ENCODE peak calls at places on chromosomes 16 and 17, in six cellular contexts. One of them, this sample, is unnamed.

GRCh38 chr17:42680331-42680808 is 1.3 kb downstream of the CCR10 start:
- DNase-seq in left ventricle myocardium inferior: no peak
- DNase-seq in colonic mucosa: no peak
- DNase-seq in upper lobe of right lung: no peak
- DNase-seq in breast epithelium: no peak
- DNase-seq in transverse colon: peak; percentile 34
- DNase-seq in this sample: no peak

GRCh38 chr17:1108810-1109605 is 70.8 kb downstream of the ABR start:
- DNase-seq in left ventricle myocardium inferior: peak; percentile 78
- DNase-seq in colonic mucosa: peak; percentile 57
- DNase-seq in upper lobe of right lung: peak; percentile 87
- DNase-seq in breast epithelium: no peak
- DNase-seq in transverse colon: peak; percentile 67
- DNase-seq in this sample: peak; percentile 94

GRCh38 chr17:58328195-58329034 is at the start of gene TSPOAP1:
- DNase-seq in left ventricle myocardium inferior: peak; percentile 19
- DNase-seq in colonic mucosa: no peak
- DNase-seq in upper lobe of right lung: peak; percentile 70
- DNase-seq in breast epithelium: no peak
- DNase-seq in transverse colon: peak; percentile 46
- DNase-seq in this sample: peak; percentile 94

GRCh38 chr17:64355536-64356303 is 34.9 kb downstream of the PECAM1 start:
- DNase-seq in left ventricle myocardium inferior: no peak
- DNase-seq in colonic mucosa: no peak
- DNase-seq in upper lobe of right lung: peak; percentile 55
- DNase-seq in breast epithelium: no peak
- DNase-seq in transverse colon: no peak
- DNase-seq in this sample: no peak

GRCh38 chr17:44307387-44308186 is 814 bp upstream of the RUNDC3A start:
- DNase-seq in left ventricle myocardium inferior: no peak
- DNase-seq in colonic mucosa: no peak
- DNase-seq in upper lobe of right lung: no peak
- DNase-seq in breast epithelium: no peak
- DNase-seq in transverse colon: peak; percentile 25
- DNase-seq in this sample: peak; percentile 73

GRCh38 chr16:85511938-85512551 is 101.1 kb upstream of the GSE1 start:
- DNase-seq in left ventricle myocardium inferior: no peak
- DNase-seq in colonic mucosa: no peak
- DNase-seq in upper lobe of right lung: no peak
- DNase-seq in breast epithelium: no peak
- DNase-seq in transverse colon: no peak
- DNase-seq in this sample: no peak

GRCh38 chr17:49508061-49508865 is 13.2 kb downstream of the NGFR start:
- DNase-seq in left ventricle myocardium inferior: no peak
- DNase-seq in colonic mucosa: no peak
- DNase-seq in upper lobe of right lung: no peak
- DNase-seq in breast epithelium: peak; percentile 97
- DNase-seq in transverse colon: no peak
- DNase-seq in this sample: no peak

GRCh38 chr16:75062135-75062943 is 54.2 kb downstream of the LDHD start:
- DNase-seq in left ventricle myocardium inferior: peak; percentile 73
- DNase-seq in colonic mucosa: no peak
- DNase-seq in upper lobe of right lung: no peak
- DNase-seq in breast epithelium: no peak
- DNase-seq in transverse colon: no peak
- DNase-seq in this sample: no peak

GRCh38 chr16:77183137-77183536 is 7.9 kb upstream of the MON1B start:
- DNase-seq in left ventricle myocardium inferior: no peak
- DNase-seq in colonic mucosa: no peak
- DNase-seq in upper lobe of right lung: no peak
- DNase-seq in breast epithelium: no peak
- DNase-seq in transverse colon: no peak
- DNase-seq in this sample: no peak

GRCh38 chr17:3916825-3917224 is 560 bp upstream of the P2RX1 start:
- DNase-seq in left ventricle myocardium inferior: no peak
- DNase-seq in colonic mucosa: peak; percentile 35
- DNase-seq in upper lobe of right lung: no peak
- DNase-seq in breast epithelium: no peak
- DNase-seq in transverse colon: no peak
- DNase-seq in this sample: peak; percentile 87

GRCh38 chr17:60102632-60103047 is 23.9 kb upstream of the HEATR6 start:
- DNase-seq in left ventricle myocardium inferior: no peak
- DNase-seq in colonic mucosa: peak; percentile 25
- DNase-seq in upper lobe of right lung: peak; percentile 73
- DNase-seq in breast epithelium: no peak
- DNase-seq in transverse colon: peak; percentile 37
- DNase-seq in this sample: peak; percentile 88

GRCh38 chr17:51890710-51891109 is 267.8 kb downstream of the CA10 start:
- DNase-seq in left ventricle myocardium inferior: no peak
- DNase-seq in colonic mucosa: no peak
- DNase-seq in upper lobe of right lung: no peak
- DNase-seq in breast epithelium: no peak
- DNase-seq in transverse colon: no peak
- DNase-seq in this sample: no peak

GRCh38 chr17:81814748-81815645 is 11.0 kb downstream of the GCGR start:
- DNase-seq in left ventricle myocardium inferior: no peak
- DNase-seq in colonic mucosa: no peak
- DNase-seq in upper lobe of right lung: no peak
- DNase-seq in breast epithelium: no peak
- DNase-seq in transverse colon: no peak
- DNase-seq in this sample: no peak

GRCh38 chr16:52489894-52490293 is 57.0 kb downstream of the TOX3 start:
- DNase-seq in left ventricle myocardium inferior: no peak
- DNase-seq in colonic mucosa: no peak
- DNase-seq in upper lobe of right lung: no peak
- DNase-seq in breast epithelium: no peak
- DNase-seq in transverse colon: no peak
- DNase-seq in this sample: no peak

GRCh38 chr16:85924675-85925074 is 25.7 kb downstream of the IRF8 start:
- DNase-seq in left ventricle myocardium inferior: no peak
- DNase-seq in colonic mucosa: no peak
- DNase-seq in upper lobe of right lung: no peak
- DNase-seq in breast epithelium: no peak
- DNase-seq in transverse colon: no peak
- DNase-seq in this sample: no peak

GRCh38 chr16:286491-287297 is 3.7 kb downstream of the PDIA2 start:
- DNase-seq in left ventricle myocardium inferior: no peak
- DNase-seq in colonic mucosa: no peak
- DNase-seq in upper lobe of right lung: no peak
- DNase-seq in breast epithelium: no peak
- DNase-seq in transverse colon: no peak
- DNase-seq in this sample: no peak

GRCh38 chr16:284204-285120 is 1.5 kb downstream of the PDIA2 start:
- DNase-seq in left ventricle myocardium inferior: no peak
- DNase-seq in colonic mucosa: no peak
- DNase-seq in upper lobe of right lung: no peak
- DNase-seq in breast epithelium: no peak
- DNase-seq in transverse colon: no peak
- DNase-seq in this sample: no peak

GRCh38 chr16:282944-283744 is at the start of gene PDIA2:
- DNase-seq in left ventricle myocardium inferior: no peak
- DNase-seq in colonic mucosa: no peak
- DNase-seq in upper lobe of right lung: no peak
- DNase-seq in breast epithelium: no peak
- DNase-seq in transverse colon: no peak
- DNase-seq in this sample: no peak

GRCh38 chr16:287298-287811 is 4.4 kb downstream of the PDIA2 start:
- DNase-seq in left ventricle myocardium inferior: no peak
- DNase-seq in colonic mucosa: no peak
- DNase-seq in upper lobe of right lung: no peak
- DNase-seq in breast epithelium: no peak
- DNase-seq in transverse colon: no peak
- DNase-seq in this sample: no peak

DNA sequence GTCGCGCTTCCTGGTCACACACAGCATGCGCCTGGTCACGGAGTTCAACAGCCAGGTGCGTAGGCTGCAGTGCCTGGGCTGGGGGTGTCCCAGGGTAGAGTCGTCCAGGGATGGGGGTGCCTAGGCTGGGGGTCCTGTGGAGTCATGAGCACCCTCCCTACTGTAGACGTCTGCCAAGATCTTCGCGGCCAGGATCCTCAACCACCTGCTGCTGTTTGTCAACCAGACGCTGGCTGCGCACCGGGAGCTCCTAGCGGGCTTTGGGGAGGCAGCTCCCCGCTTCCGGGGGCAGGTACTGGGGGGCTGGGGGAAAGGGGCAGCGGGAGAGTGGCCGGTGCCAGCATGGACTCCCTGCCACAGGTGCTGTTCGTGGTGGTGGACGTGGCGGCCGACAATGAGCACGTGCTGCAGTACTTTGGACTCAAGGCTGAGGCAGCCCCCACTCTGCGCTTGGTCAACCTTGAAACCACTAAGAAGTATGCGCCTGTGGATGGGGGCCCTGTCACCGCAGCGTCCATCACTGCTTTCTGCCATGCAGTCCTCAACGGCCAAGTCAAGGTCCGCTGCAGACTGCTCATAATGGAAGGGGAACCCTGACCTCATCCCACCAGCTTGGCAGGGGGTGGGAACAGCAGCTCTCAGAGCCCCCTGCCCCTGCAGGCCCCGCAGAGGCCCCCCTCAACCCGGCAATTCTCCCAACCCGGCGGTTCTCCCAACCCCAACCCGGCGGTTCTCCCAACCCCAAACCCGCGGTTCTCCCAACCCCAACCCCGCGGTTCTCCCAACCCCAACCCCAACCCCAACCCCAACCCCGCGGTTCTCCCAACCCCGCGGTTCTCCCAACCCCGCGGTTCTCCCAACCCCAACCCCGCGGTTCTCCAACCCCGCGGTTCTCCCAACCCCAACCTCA is 2.4 kb downstream of the PDIA2 start:
- DNase-seq in left ventricle myocardium inferior: no peak
- DNase-seq in colonic mucosa: no peak
- DNase-seq in upper lobe of right lung: no peak
- DNase-seq in breast epithelium: no peak
- DNase-seq in transverse colon: no peak
- DNase-seq in this sample: no peak
- H3K27ac ChIP-seq in left ventricle myocardium inferior: no peak overlapping the region
- H3K27ac ChIP-seq in colonic mucosa: no peak overlapping the region
- H3K27ac ChIP-seq in upper lobe of right lung: no peak overlapping the region
- H3K27ac ChIP-seq in breast epithelium: no peak overlapping the region
- H3K27ac ChIP-seq in transverse colon: no peak overlapping the region
- H3K27ac ChIP-seq in this sample: no peak overlapping the region

DNA sequence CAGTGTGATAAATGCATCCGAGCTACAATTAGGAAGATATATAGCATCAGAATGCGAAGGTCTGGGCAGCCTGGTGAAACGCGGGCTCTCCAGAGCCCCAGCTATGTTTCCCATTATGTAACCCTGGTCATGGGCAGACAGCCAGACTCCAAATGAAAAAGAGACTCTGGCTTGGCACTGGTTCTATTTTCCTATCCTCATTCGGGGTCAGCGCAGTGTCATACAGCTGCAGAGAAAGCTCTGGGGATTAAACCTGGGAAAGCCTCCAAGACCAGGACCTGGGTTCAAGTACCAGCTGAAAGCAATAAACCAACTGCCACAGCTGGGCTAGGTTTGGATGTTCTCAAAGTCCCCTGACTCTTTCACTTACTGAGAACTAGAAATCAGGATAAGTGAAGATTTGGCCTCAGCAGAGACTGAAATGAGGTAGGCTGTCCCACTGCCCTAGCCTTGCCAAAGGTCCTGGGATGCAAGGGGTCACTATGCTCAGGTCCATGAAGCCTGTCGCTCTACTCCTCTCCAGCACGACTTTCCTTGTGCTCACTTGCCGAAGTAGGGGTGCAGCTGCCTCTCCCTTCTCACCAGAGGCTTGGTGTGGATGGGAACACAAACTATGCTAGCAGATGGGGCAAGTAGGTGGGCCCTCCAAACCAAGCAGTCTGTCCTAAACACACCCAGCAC is 123.8 kb downstream of the SMG6 start:
- DNase-seq in left ventricle myocardium inferior: peak; percentile 81
- DNase-seq in colonic mucosa: peak; percentile 78
- DNase-seq in upper lobe of right lung: no peak
- DNase-seq in breast epithelium: peak; percentile 76
- DNase-seq in transverse colon: peak; percentile 67
- DNase-seq in this sample: no peak
- H3K4me1 ChIP-seq in left ventricle myocardium inferior: peaks cover 87% of the 10 kb centered on the region
- H3K4me1 ChIP-seq in colonic mucosa: no peaks in the 10 kb centered on the region
- H3K4me1 ChIP-seq in upper lobe of right lung: peaks cover 77% of the 10 kb centered on the region
- H3K4me1 ChIP-seq in breast epithelium: peaks cover 18% of the 10 kb centered on the region
- H3K4me1 ChIP-seq in transverse colon: peaks cover 67% of the 10 kb centered on the region
- H3K4me1 ChIP-seq in this sample: peaks cover 17% of the 10 kb centered on the region

GRCh38 chr17:79216826-79217225 is 142.2 kb downstream of the ENGASE start:
- DNase-seq in left ventricle myocardium inferior: no peak
- DNase-seq in colonic mucosa: no peak
- DNase-seq in upper lobe of right lung: no peak
- DNase-seq in breast epithelium: no peak
- DNase-seq in transverse colon: no peak
- DNase-seq in this sample: no peak
- H3K27ac ChIP-seq in left ventricle myocardium inferior: no peak overlapping the region
- H3K27ac ChIP-seq in colonic mucosa: no peak overlapping the region
- H3K27ac ChIP-seq in upper lobe of right lung: no peak overlapping the region
- H3K27ac ChIP-seq in breast epithelium: no peak overlapping the region
- H3K27ac ChIP-seq in transverse colon: no peak overlapping the region
- H3K27ac ChIP-seq in this sample: no peak overlapping the region

GRCh38 chr16:55512941-55513340 is 4.1 kb downstream of the LPCAT2 start:
- DNase-seq in left ventricle myocardium inferior: no peak
- DNase-seq in colonic mucosa: no peak
- DNase-seq in upper lobe of right lung: no peak
- DNase-seq in breast epithelium: no peak
- DNase-seq in transverse colon: no peak
- DNase-seq in this sample: no peak
- H3K4me1 ChIP-seq in left ventricle myocardium inferior: peaks cover 12% of the 10 kb centered on the region
- H3K4me1 ChIP-seq in colonic mucosa: no peaks in the 10 kb centered on the region
- H3K4me1 ChIP-seq in upper lobe of right lung: no peaks in the 10 kb centered on the region
- H3K4me1 ChIP-seq in breast epithelium: no peaks in the 10 kb centered on the region
- H3K4me1 ChIP-seq in transverse colon: peaks cover 4% of the 10 kb centered on the region
- H3K4me1 ChIP-seq in this sample: peaks cover 17% of the 10 kb centered on the region